ENCODE peak calls at places on chromosomes 11 and 22, in four cellular contexts. K is body of pancreas, V is cardiac fibroblast, F is Caco-2. U is an unnamed sample.

GRCh38 chr11:75635009-75635909 is 33.6 kb downstream of the MAP6 start:
- DNase-seq in K (no peak), V (peak; percentile 56), F (no peak), U (no peak)

GRCh38 chr22:37968452-37969251 is 15.2 kb downstream of the POLR2F start:
- DNase-seq in K (no peak), V (no peak), F (no peak), U (no peak)

GRCh38 chr11:45278721-45279120 is 7.4 kb downstream of the SYT13 start:
- DNase-seq in K (no peak), V (no peak), F (no peak), U (no peak)

GRCh38 chr22:48746789-48747425 is 1080.8 kb downstream of the BRD1 start:
- DNase-seq in K (no peak), V (no peak), F (no peak), U (peak; percentile 8)

GRCh38 chr11:116510886-116511650 is 261.7 kb downstream of the BUD13 start:
- DNase-seq in K (no peak), V (no peak), F (no peak), U (no peak)

GRCh38 chr11:28223994-28224393 is 115.8 kb downstream of the METTL15 start:
- DNase-seq in K (no peak), V (no peak), F (no peak), U (no peak)

GRCh38 chr22:36323855-36324331 is 63.9 kb downstream of the MYH9 start:
- DNase-seq in K (no peak), V (peak; percentile 59), F (no peak), U (no peak)

GRCh38 chr11:112881461-112881860 is 79.8 kb upstream of the NCAM1 start:
- DNase-seq in K (peak; percentile 61), V (peak; percentile 24), F (peak; percentile 57), U (no peak)

GRCh38 chr11:76588455-76589325 is 81.9 kb downstream of the LRRC32 start:
- DNase-seq in K (no peak), V (peak; percentile 84), F (no peak), U (peak; percentile 50)

GRCh38 chr11:68331338-68331947 is 19.1 kb downstream of the LRP5 start:
- DNase-seq in K (no peak), V (peak; percentile 41), F (peak; percentile 49), U (no peak)

GRCh38 chr11:14114269-14114668 is 151.7 kb downstream of the SPON1 start:
- DNase-seq in K (no peak), V (no peak), F (no peak), U (no peak)

GRCh38 chr11:10856689-10857603 is 907 bp downstream of the ZBED5 start:
- DNase-seq in K (peak; percentile 38), V (peak; percentile 36), F (peak; percentile 60), U (no peak)

GRCh38 chr11:32561835-32562234 is 21.8 kb upstream of the EIF3M start:
- DNase-seq in K (no peak), V (no peak), F (peak; percentile 11), U (no peak)

GRCh38 chr11:128599729-128600128 is 12.4 kb upstream of the ETS1 start:
- DNase-seq in K (no peak), V (no peak), F (no peak), U (no peak)

GRCh38 chr22:29310065-29310862 is 3.8 kb downstream of the GAS2L1 start:
- DNase-seq in K (no peak), V (no peak), F (peak; percentile 35), U (no peak)

GRCh38 chr22:38314140-38314991 is 2.9 kb downstream of the CSNK1E start:
- DNase-seq in K (no peak), V (peak; percentile 50), F (no peak), U (no peak)

GRCh38 chr22:33382427-33382826 is 324.2 kb upstream of the SYN3 start:
- DNase-seq in K (peak; percentile 28), V (no peak), F (no peak), U (no peak)

GRCh38 chr11:46528445-46529085 is 65.3 kb downstream of the AMBRA1 start:
- DNase-seq in K (no peak), V (no peak), F (no peak), U (no peak)

GRCh38 chr22:33126881-33127280 is 68.7 kb upstream of the SYN3 start:
- DNase-seq in K (no peak), V (no peak), F (peak; percentile 12), U (no peak)

GRCh38 chr11:42766191-42766590 is 545.6 kb upstream of the API5 start:
- DNase-seq in K (no peak), V (no peak), F (no peak), U (no peak)

GRCh38 chr11:74535371-74536118 is 42.0 kb upstream of the LIPT2 start:
- DNase-seq in K (no peak), V (no peak), F (no peak), U (no peak)

GRCh38 chr11:10366568-10367331 is 61.9 kb downstream of the ADM start:
- DNase-seq in K (peak; percentile 83), V (peak; percentile 100), F (peak; percentile 91), U (peak; percentile 81)

GRCh38 chr11:2777871-2778629 is 78.3 kb upstream of the KCNQ1OT1 start:
- DNase-seq in K (peak; percentile 24), V (no peak), F (no peak), U (peak; percentile 12)

GRCh38 chr11:120125005-120125404 is 12.9 kb downstream of the TRIM29 start:
- DNase-seq in K (no peak), V (no peak), F (no peak), U (peak; percentile 87)

GRCh38 chr22:40183029-40183581 is 5.4 kb downstream of the TNRC6B start:
- DNase-seq in K (no peak), V (peak; percentile 90), F (peak; percentile 20), U (no peak)

GRCh38 chr22:40491990-40492631 is 121.7 kb downstream of the SGSM3 start:
- DNase-seq in K (no peak), V (peak; percentile 90), F (no peak), U (no peak)

DNA sequence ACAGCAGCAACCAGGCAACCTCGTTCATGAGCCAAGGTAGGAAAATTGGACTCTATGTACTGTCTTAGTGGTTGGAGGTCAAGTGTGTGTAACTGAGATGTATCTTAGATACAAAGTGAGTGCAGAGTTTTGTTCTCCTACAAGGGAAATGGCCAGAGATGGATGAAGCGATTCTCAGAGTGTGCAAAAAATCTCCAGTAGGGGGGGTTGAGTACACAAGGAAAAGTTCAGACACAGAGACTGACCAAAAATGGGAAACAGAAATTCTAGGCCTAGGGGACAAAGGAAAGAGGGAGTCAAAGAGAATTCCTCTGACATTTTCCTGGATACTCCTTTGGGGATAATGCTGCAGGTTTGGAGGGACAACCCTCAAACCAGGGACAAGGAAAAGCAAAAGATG is 38.2 kb upstream of the OR5AK2 start:
- DNase-seq in K (no peak), V (peak; percentile 6), F (no peak), U (no peak)
- TF ChIP-seq CTCF in K (no peak), V (no peak), F (no peak), U (no peak)

GRCh38 chr11:64810891-64811272 is 531 bp upstream of the MEN1 start:
- DNase-seq in K (no peak), V (no peak), F (no peak), U (no peak)

GRCh38 chr11:64813826-64814225 is 3.5 kb upstream of the MEN1 start:
- DNase-seq in K (peak; percentile 42), V (no peak), F (no peak), U (no peak)

GRCh38 chr11:64817476-64817875 is 7.1 kb upstream of the MEN1 start:
- DNase-seq in K (no peak), V (no peak), F (no peak), U (no peak)

GRCh38 chr11:64810271-64810890 is at the start of gene MEN1:
- DNase-seq in K (peak; percentile 97), V (peak; percentile 97), F (peak; percentile 98), U (peak; percentile 99)

GRCh38 chr11:64814712-64815187 is 4.4 kb upstream of the MEN1 start:
- DNase-seq in K (no peak), V (no peak), F (no peak), U (no peak)
- H3K4me3 ChIP-seq in K (no peak overlapping the region), V (no peak overlapping the region), F (no peak overlapping the region), U (no peak overlapping the region)

GRCh38 chr11:69959461-69959860 is 118.7 kb upstream of the ANO1 start:
- DNase-seq in K (no peak), V (no peak), F (no peak), U (no peak)
- TF ChIP-seq CTCF in K (no peak), V (no peak), F (no peak), U (no peak)

GRCh38 chr11:126328001-126328390 is 24.1 kb downstream of the DCPS start:
- DNase-seq in K (no peak), V (no peak), F (no peak), U (no peak)

GRCh38 chr11:126328938-126329643 is 25.2 kb downstream of the DCPS start:
- DNase-seq in K (no peak), V (no peak), F (no peak), U (no peak)

GRCh38 chr11:126328444-126328843 is 24.6 kb downstream of the DCPS start:
- DNase-seq in K (no peak), V (no peak), F (no peak), U (no peak)

GRCh38 chr11:126331286-126331685 is 24.2 kb upstream of the ST3GAL4 start:
- DNase-seq in K (no peak), V (no peak), F (no peak), U (no peak)

DNA sequence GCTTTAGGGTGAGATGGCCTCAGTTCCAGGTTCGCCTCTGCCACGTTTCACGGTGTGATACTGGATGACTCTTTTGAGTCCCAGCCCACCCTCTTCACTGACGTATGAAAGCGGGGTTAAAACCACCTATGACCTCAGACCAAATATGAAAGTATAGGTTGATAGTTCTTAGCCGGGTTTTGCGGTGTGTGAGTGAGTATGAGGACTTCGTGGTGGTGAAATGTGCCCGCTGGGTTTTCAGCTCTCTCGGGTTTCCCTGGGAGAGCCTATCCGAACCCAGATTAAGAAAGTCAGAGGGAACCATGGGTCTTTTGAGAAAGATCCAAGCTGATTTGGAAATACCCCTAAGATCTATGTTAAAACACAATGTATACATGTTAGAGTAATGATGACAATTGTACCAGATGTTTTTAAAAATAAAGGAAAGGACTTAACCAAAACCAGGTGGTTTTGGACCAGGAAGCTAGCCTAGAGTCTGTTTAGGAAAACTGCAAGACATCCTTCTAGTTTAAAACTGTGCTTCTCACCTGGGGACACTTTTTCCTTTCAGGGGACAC is 25.8 kb upstream of the ST3GAL4 start:
- DNase-seq in K (no peak), V (no peak), F (no peak), U (no peak)
- H3K4me3 ChIP-seq in K (no peak overlapping the region), V (no peak overlapping the region), F (no peak overlapping the region), U (no peak overlapping the region)

GRCh38 chr11:7690648-7691047 is 15.6 kb downstream of the OVCH2 start:
- DNase-seq in K (no peak), V (peak; percentile 62), F (no peak), U (no peak)
- TF ChIP-seq CTCF in K (peak; percentile 47), V (peak; percentile 14), F (no peak), U (no peak)

GRCh38 chr11:67211656-67212436 is 54.4 kb upstream of the GRK2 start:
- DNase-seq in K (no peak), V (no peak), F (no peak), U (no peak)
- H3K4me3 ChIP-seq in K (no peak overlapping the region), V (no peak overlapping the region), F (no peak overlapping the region), U (no peak overlapping the region)

GRCh38 chr11:64765291-64765803 is 5.6 kb upstream of the PYGM start:
- DNase-seq in K (peak; percentile 16), V (no peak), F (peak; percentile 48), U (peak; percentile 83)
- TF ChIP-seq CTCF in K (no peak), V (peak; percentile 18), F (no peak), U (no peak)

GRCh38 chr22:31840581-31840980 is 86.8 kb downstream of the DEPDC5 start:
- DNase-seq in K (no peak), V (no peak), F (no peak), U (no peak)
- H3K4me3 ChIP-seq in K (no peak overlapping the region), V (no peak overlapping the region), F (no peak overlapping the region), U (no peak overlapping the region)